ENCODE peak calls at places on chromosomes 7 and 10, in four cellular contexts. A is astrocyte; M is CD8-positive, alpha-beta T cell; Z is IMR-90. K is an unnamed sample.

GRCh38 chr7:16695621-16696237 is 49.7 kb downstream of the BZW2 start:
- DNase-seq in A (peak), M (no peak), Z (peak), K (peak)

GRCh38 chr10:85098835-85099521 is 770.6 kb downstream of the CCSER2 start:
- DNase-seq in A (no peak), M (no peak), Z (no peak), K (no peak)

GRCh38 chr10:102678842-102679289 is 34.6 kb downstream of the TRIM8 start:
- DNase-seq in A (no peak), M (no peak), Z (peak), K (peak)

GRCh38 chr7:38831262-38831661 is 77.7 kb downstream of the VPS41 start:
- DNase-seq in A (no peak), M (no peak), Z (no peak), K (no peak)

GRCh38 chr7:149846021-149846420 is 7.8 kb downstream of the ZNF862 start:
- DNase-seq in A (no peak), M (no peak), Z (no peak), K (no peak)

GRCh38 chr7:39827571-39827970 is 122.5 kb upstream of the CDK13 start:
- DNase-seq in A (no peak), M (no peak), Z (no peak), K (no peak)

GRCh38 chr7:66740302-66740979 is at the start of gene RABGEF1:
- DNase-seq in A (peak), M (peak), Z (peak), K (peak)

GRCh38 chr7:98266840-98267239 is 14.6 kb upstream of the BRI3 start:
- DNase-seq in A (no peak), M (no peak), Z (no peak), K (peak)

GRCh38 chr10:89707372-89707771 is 6.0 kb downstream of the KIF20B start:
- DNase-seq in A (no peak), M (no peak), Z (no peak), K (no peak)

GRCh38 chr7:150784954-150785353 is 15.2 kb downstream of the TMEM176B start:
- DNase-seq in A (no peak), M (no peak), Z (no peak), K (no peak)

DNA sequence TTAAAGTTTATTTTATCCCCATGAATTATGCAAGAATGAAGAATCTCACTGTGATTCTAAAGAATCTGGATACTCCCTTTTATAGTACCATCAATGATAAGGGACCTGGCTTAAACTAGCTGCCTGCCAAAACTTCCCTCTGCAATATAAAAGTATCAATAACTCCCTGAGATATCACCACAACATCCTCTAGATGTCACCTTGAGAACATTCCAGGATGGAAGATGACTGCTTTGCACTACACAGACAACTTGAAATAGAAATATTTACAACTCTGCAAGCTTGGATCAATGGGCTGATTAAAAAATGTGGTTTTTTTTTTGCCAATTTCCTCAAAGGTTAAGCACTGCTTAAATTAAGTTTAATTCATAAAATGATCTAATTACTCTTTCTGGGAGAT is 142.0 kb downstream of the SLC25A13 start:
- DNase-seq in A (no peak), M (no peak), Z (peak), K (no peak)
- TF ChIP-seq CTCF in A (no peak), M (no peak), Z (peak), K (peak)

GRCh38 chr7:157759246-157759805 is 422.5 kb downstream of the DNAJB6 start:
- DNase-seq in A (no peak), M (no peak), Z (no peak), K (no peak)

GRCh38 chr7:157755741-157756140 is 418.9 kb downstream of the DNAJB6 start:
- DNase-seq in A (no peak), M (no peak), Z (no peak), K (no peak)

GRCh38 chr7:157757776-157758467 is 421.1 kb downstream of the DNAJB6 start:
- DNase-seq in A (no peak), M (no peak), Z (no peak), K (no peak)

GRCh38 chr7:157758468-157759245 is 421.9 kb downstream of the DNAJB6 start:
- DNase-seq in A (no peak), M (no peak), Z (no peak), K (no peak)

GRCh38 chr7:157757211-157757610 is 420.4 kb downstream of the DNAJB6 start:
- DNase-seq in A (no peak), M (no peak), Z (no peak), K (no peak)
- TF ChIP-seq CTCF in A (no peak), M (no peak), Z (no peak), K (no peak)

DNA sequence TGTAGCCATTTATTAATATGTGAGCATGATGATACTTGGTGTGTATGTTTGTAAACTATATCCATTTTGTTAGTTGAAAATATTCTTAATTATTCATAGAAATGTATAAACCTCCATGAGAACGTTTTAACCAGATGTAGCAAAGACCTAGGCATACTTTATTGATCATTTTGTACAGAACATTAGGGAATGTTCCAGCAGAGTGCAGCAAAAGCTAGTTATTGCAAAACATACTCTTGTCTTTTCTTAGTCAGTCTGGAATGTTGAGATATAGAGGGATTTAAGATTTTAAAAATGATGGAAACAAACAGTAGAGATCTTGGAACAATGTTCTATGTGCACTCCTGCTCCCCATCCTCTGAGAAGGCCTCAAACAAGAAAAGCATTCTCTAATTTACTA is 292.0 kb downstream of the BBS9 start:
- DNase-seq in A (no peak), M (no peak), Z (peak), K (no peak)
- TF ChIP-seq CTCF in A (no peak), M (no peak), Z (peak), K (peak)

GRCh38 chr10:16817125-16818019 is at the start of gene RSU1:
- DNase-seq in A (peak), M (peak), Z (peak), K (peak)
- TF ChIP-seq CTCF in A (no peak), M (no peak), Z (no peak), K (no peak)

K was measured in HFFc6.